ENCODE peak calls at places on chromosomes 16 and 17, in five cellular contexts. One of them, this sample, is unnamed.

GRCh38 chr17:77695386-77695785 is 263.1 kb upstream of the TNRC6C start:
- DNase-seq in mesenchymal stem cell: no peak
- DNase-seq in tibial artery: peak
- DNase-seq in left lung: no peak
- DNase-seq in H1: no peak
- DNase-seq in this sample: no peak

GRCh38 chr17:61809816-61810392 is 53.4 kb downstream of the BRIP1 start:
- DNase-seq in mesenchymal stem cell: peak
- DNase-seq in tibial artery: no peak
- DNase-seq in left lung: no peak
- DNase-seq in H1: no peak
- DNase-seq in this sample: no peak

GRCh38 chr17:55454906-55455474 is 33.4 kb upstream of the MMD start:
- DNase-seq in mesenchymal stem cell: peak
- DNase-seq in tibial artery: no peak
- DNase-seq in left lung: no peak
- DNase-seq in H1: no peak
- DNase-seq in this sample: no peak

GRCh38 chr16:11329080-11329491 is 16.2 kb upstream of the RMI2 start:
- DNase-seq in mesenchymal stem cell: peak
- DNase-seq in tibial artery: no peak
- DNase-seq in left lung: no peak
- DNase-seq in H1: no peak
- DNase-seq in this sample: no peak

GRCh38 chr17:50244771-50245170 is 29.5 kb upstream of the TMEM92 start:
- DNase-seq in mesenchymal stem cell: no peak
- DNase-seq in tibial artery: no peak
- DNase-seq in left lung: no peak
- DNase-seq in H1: no peak
- DNase-seq in this sample: no peak

GRCh38 chr17:32285770-32286517 is 20.3 kb downstream of the RHBDL3 start:
- DNase-seq in mesenchymal stem cell: no peak
- DNase-seq in tibial artery: no peak
- DNase-seq in left lung: no peak
- DNase-seq in H1: no peak
- DNase-seq in this sample: no peak

GRCh38 chr17:57211543-57211942 is 44.8 kb upstream of the MSI2 start:
- DNase-seq in mesenchymal stem cell: peak
- DNase-seq in tibial artery: no peak
- DNase-seq in left lung: no peak
- DNase-seq in H1: no peak
- DNase-seq in this sample: no peak

GRCh38 chr16:66326995-66327513 is 39.4 kb upstream of the CDH5 start:
- DNase-seq in mesenchymal stem cell: no peak
- DNase-seq in tibial artery: no peak
- DNase-seq in left lung: no peak
- DNase-seq in H1: no peak
- DNase-seq in this sample: no peak

GRCh38 chr17:30780343-30780742 is 44.1 kb downstream of the CRLF3 start:
- DNase-seq in mesenchymal stem cell: peak
- DNase-seq in tibial artery: no peak
- DNase-seq in left lung: no peak
- DNase-seq in H1: no peak
- DNase-seq in this sample: no peak

GRCh38 chr17:9818760-9819159 is 3.1 kb downstream of the GSG1L2 start:
- DNase-seq in mesenchymal stem cell: no peak
- DNase-seq in tibial artery: no peak
- DNase-seq in left lung: no peak
- DNase-seq in H1: no peak
- DNase-seq in this sample: no peak

GRCh38 chr17:76232342-76232741 is 8.0 kb downstream of the RNF157 start:
- DNase-seq in mesenchymal stem cell: peak
- DNase-seq in tibial artery: no peak
- DNase-seq in left lung: no peak
- DNase-seq in H1: no peak
- DNase-seq in this sample: no peak

GRCh38 chr17:8162997-8163977 is 539 bp upstream of the VAMP2 start:
- DNase-seq in mesenchymal stem cell: peak
- DNase-seq in tibial artery: peak
- DNase-seq in left lung: peak
- DNase-seq in H1: peak
- DNase-seq in this sample: no peak

GRCh38 chr17:40443988-40444899 is 994 bp downstream of the IGFBP4 start:
- DNase-seq in mesenchymal stem cell: peak
- DNase-seq in tibial artery: no peak
- DNase-seq in left lung: no peak
- DNase-seq in H1: peak
- DNase-seq in this sample: no peak
- H3K27ac ChIP-seq in mesenchymal stem cell: peak
- H3K27ac ChIP-seq in tibial artery: peak
- H3K27ac ChIP-seq in left lung: peak
- H3K27ac ChIP-seq in H1: no peak
- H3K27ac ChIP-seq in this sample: no peak

GRCh38 chr16:19137201-19137601 is 23.4 kb downstream of the ITPRIPL2 start:
- DNase-seq in mesenchymal stem cell: peak
- DNase-seq in tibial artery: no peak
- DNase-seq in left lung: no peak
- DNase-seq in H1: no peak
- DNase-seq in this sample: no peak
- H3K27ac ChIP-seq in mesenchymal stem cell: no peak
- H3K27ac ChIP-seq in tibial artery: peak
- H3K27ac ChIP-seq in left lung: no peak
- H3K27ac ChIP-seq in H1: no peak
- H3K27ac ChIP-seq in this sample: peak

DNA sequence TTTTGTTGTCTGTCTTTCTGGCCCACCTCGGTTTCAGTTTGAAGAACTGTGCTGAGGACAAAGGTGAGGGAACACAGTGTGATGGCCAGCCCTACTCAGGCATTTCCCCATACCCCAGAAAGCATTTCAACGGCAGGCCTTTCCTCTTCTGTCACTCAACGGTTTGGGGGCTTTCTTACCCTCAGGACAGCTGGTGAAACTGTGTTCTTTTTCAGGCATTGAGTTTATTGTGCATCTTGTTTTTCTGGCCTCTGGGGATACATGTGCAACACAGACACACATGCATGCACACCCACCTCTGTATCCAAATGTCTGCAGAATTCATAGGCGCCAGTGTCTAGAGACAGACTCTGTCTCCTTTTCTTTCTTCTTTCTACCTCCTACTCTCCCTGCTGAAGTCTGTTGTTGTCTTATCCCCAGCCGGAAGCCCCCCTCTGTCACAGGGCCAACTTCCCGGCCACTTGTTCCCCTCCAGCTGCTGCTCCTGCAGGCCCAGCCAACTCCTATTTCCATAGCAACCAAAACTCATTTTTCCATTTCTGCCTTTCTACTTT is 17.0 kb downstream of the CHD9 start:
- DNase-seq in mesenchymal stem cell: no peak
- DNase-seq in tibial artery: peak
- DNase-seq in left lung: no peak
- DNase-seq in H1: no peak
- DNase-seq in this sample: no peak
- H3K27ac ChIP-seq in mesenchymal stem cell: no peak
- H3K27ac ChIP-seq in tibial artery: peak
- H3K27ac ChIP-seq in left lung: peak
- H3K27ac ChIP-seq in H1: peak
- H3K27ac ChIP-seq in this sample: no peak

DNA sequence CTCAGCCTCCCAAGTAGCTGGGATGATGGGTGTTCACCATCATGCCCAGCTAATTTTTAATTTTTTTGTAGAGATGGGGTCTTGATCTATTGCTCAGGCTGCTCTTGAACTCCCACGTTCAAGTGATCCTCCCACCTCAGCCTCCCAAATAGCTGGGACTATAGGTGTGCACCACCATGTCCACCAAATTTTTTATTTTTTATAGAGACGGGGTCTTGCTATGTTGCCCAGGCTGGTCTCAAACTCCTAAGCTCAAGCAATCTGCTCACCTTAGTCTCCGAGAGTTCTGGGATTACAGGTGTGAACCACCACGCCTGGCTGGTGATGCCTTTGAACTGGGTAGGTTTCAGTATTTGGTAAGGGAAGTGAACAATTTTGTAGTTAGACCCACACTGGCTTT is 30.1 kb downstream of the FA2H start:
- DNase-seq in mesenchymal stem cell: no peak
- DNase-seq in tibial artery: no peak
- DNase-seq in left lung: no peak
- DNase-seq in H1: no peak
- DNase-seq in this sample: no peak
- H3K27ac ChIP-seq in mesenchymal stem cell: no peak
- H3K27ac ChIP-seq in tibial artery: no peak
- H3K27ac ChIP-seq in left lung: no peak
- H3K27ac ChIP-seq in H1: no peak
- H3K27ac ChIP-seq in this sample: peak

GRCh38 chr16:281660-282249 is 1.2 kb upstream of the PDIA2 start:
- DNase-seq in mesenchymal stem cell: no peak
- DNase-seq in tibial artery: no peak
- DNase-seq in left lung: no peak
- DNase-seq in H1: no peak
- DNase-seq in this sample: no peak

GRCh38 chr16:282491-282890 is 473 bp upstream of the PDIA2 start:
- DNase-seq in mesenchymal stem cell: no peak
- DNase-seq in tibial artery: no peak
- DNase-seq in left lung: no peak
- DNase-seq in H1: no peak
- DNase-seq in this sample: no peak

GRCh38 chr16:284204-285120 is 1.5 kb downstream of the PDIA2 start:
- DNase-seq in mesenchymal stem cell: no peak
- DNase-seq in tibial artery: no peak
- DNase-seq in left lung: no peak
- DNase-seq in H1: no peak
- DNase-seq in this sample: no peak

GRCh38 chr16:280991-281659 is 734 bp downstream of the ARHGDIG start:
- DNase-seq in mesenchymal stem cell: no peak
- DNase-seq in tibial artery: no peak
- DNase-seq in left lung: no peak
- DNase-seq in H1: no peak
- DNase-seq in this sample: no peak

DNA sequence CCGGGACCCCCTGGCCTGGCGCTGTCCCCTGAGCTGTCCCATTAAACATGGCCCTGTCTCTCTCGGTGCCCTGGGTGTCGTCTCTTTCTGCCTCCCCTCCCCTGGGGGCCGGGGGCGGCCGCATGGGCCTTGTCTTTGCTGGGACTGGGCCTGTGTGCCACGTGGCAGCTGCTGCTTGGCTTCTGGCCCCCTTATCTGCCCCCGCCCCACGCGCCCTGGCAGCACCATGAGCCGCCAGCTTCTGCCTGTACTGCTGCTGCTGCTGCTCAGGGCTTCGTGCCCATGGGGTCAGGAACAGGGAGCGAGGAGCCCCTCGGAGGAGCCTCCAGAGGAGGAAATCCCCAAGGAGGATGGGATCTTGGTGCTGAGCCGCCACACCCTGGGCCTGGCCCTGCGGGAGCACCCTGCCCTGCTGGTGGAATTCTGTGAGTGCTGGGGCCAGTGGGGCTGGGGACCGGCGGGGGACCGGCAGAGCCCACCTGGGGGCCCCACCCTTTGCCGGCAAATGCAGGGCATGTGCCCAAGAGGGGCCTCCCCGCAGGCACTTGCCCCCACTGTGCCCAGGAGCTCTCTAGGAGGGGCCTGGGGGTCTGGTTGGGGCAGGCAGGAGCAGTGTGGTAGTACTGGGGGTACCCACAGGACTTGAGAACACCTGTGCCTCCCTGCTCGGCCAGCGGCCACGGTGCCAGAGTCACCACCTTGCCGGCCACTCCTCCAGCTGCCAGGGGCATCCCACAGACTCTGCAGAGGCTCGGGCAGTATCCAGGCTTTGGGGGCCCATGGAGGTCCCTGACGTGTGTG is at the start of gene PDIA2:
- DNase-seq in mesenchymal stem cell: no peak
- DNase-seq in tibial artery: no peak
- DNase-seq in left lung: no peak
- DNase-seq in H1: no peak
- DNase-seq in this sample: no peak
- H3K27ac ChIP-seq in mesenchymal stem cell: no peak
- H3K27ac ChIP-seq in tibial artery: no peak
- H3K27ac ChIP-seq in left lung: no peak
- H3K27ac ChIP-seq in H1: no peak
- H3K27ac ChIP-seq in this sample: no peak

DNA sequence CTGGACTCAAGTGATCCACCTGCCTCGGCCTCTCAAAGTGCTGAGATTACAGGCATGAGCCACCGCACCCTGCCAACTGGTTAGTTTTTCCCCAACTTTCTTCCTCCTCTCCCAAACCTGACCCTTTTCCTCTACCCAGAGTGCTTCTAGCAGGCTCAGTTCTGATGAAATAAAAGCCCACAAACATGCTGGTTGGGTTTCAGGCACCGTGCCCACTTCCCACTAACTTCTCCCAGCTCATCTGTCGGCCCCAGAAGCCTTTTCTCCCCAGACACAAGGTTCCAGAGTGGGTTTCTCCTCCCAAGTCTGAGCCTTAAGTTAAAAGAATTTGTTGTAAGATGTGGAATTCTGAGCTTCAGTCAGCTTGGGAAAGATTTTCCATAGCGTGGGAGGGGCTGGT is 11.5 kb upstream of the SCN4A start:
- DNase-seq in mesenchymal stem cell: no peak
- DNase-seq in tibial artery: no peak
- DNase-seq in left lung: no peak
- DNase-seq in H1: no peak
- DNase-seq in this sample: no peak
- H3K27ac ChIP-seq in mesenchymal stem cell: no peak
- H3K27ac ChIP-seq in tibial artery: peak
- H3K27ac ChIP-seq in left lung: peak
- H3K27ac ChIP-seq in H1: no peak
- H3K27ac ChIP-seq in this sample: no peak

GRCh38 chr16:18833707-18834505 is 32.6 kb upstream of the ARL6IP1 start:
- DNase-seq in mesenchymal stem cell: no peak
- DNase-seq in tibial artery: no peak
- DNase-seq in left lung: no peak
- DNase-seq in H1: no peak
- DNase-seq in this sample: no peak

GRCh38 chr16:18832021-18832420 is 30.7 kb upstream of the ARL6IP1 start:
- DNase-seq in mesenchymal stem cell: no peak
- DNase-seq in tibial artery: no peak
- DNase-seq in left lung: no peak
- DNase-seq in H1: no peak
- DNase-seq in this sample: no peak

GRCh38 chr16:18834873-18835272 is 33.5 kb upstream of the ARL6IP1 start:
- DNase-seq in mesenchymal stem cell: no peak
- DNase-seq in tibial artery: no peak
- DNase-seq in left lung: no peak
- DNase-seq in H1: no peak
- DNase-seq in this sample: no peak

GRCh38 chr16:18829221-18829620 is 27.9 kb upstream of the ARL6IP1 start:
- DNase-seq in mesenchymal stem cell: no peak
- DNase-seq in tibial artery: no peak
- DNase-seq in left lung: no peak
- DNase-seq in H1: no peak
- DNase-seq in this sample: no peak

DNA sequence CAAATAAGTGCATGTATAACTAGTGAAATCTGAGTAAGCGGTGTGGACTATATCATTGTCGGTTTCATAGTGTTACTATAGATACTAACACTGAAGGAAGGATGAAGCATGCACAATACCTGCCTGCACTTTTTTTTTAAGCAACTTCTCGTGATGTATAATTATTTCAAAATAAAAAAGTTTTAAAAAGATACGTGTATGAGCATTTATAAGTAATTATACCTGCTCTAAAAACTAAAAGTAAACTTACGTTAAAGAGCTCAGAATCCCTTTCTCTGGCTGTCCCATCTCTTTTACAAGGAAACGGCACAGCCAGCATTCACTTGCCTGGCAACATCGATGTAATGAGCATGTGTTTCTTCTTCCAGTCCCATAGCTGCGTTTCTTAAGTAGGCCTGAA is 31.3 kb upstream of the ARL6IP1 start:
- DNase-seq in mesenchymal stem cell: no peak
- DNase-seq in tibial artery: no peak
- DNase-seq in left lung: no peak
- DNase-seq in H1: no peak
- DNase-seq in this sample: no peak
- H3K27ac ChIP-seq in mesenchymal stem cell: no peak
- H3K27ac ChIP-seq in tibial artery: no peak
- H3K27ac ChIP-seq in left lung: no peak
- H3K27ac ChIP-seq in H1: no peak
- H3K27ac ChIP-seq in this sample: no peak

This sample was measured in RWPE2.